ENCODE peak calls at places on chromosomes 16 and 17, in nine cellular contexts. J is HTR-8/SVneo; Y is mucosa of descending colon; D is left ventricle myocardium inferior; W is T-cell; F is germinal center; T is activated CD8-positive, alpha-beta memory T cell treated with anti-CD3 and anti-CD28 coated beads for 4 hours; A is effector CD4-positive, alpha-beta T cell; B is transverse colon. P is an unnamed sample.

GRCh38 chr17:50638851-50639767 is 4.4 kb downstream of the ABCC3 start:
- DNase-seq in J (peak), Y (peak), D (peak), W (no peak), F (no peak), T (no peak), A (no peak), B (peak), P (no peak)

GRCh38 chr16:85227924-85228462 is 115.7 kb upstream of the CIBAR2 start:
- DNase-seq in J (peak), Y (no peak), D (no peak), W (no peak), F (no peak), T (no peak), A (no peak), B (no peak), P (peak)

GRCh38 chr17:28555022-28555421 is 2.6 kb upstream of the UNC119 start:
- DNase-seq in J (no peak), Y (no peak), D (no peak), W (no peak), F (no peak), T (no peak), A (no peak), B (no peak), P (no peak)

GRCh38 chr16:76309639-76310335 is 32.6 kb downstream of the CNTNAP4 start:
- DNase-seq in J (no peak), Y (no peak), D (no peak), W (no peak), F (no peak), T (no peak), A (no peak), B (no peak), P (no peak)

GRCh38 chr17:56822725-56823124 is 11.0 kb downstream of the C17orf67 start:
- DNase-seq in J (no peak), Y (no peak), D (no peak), W (no peak), F (no peak), T (no peak), A (no peak), B (no peak), P (no peak)

GRCh38 chr16:56450275-56450889 is 750 bp downstream of the NUDT21 start:
- DNase-seq in J (no peak), Y (no peak), D (no peak), W (no peak), F (peak), T (no peak), A (no peak), B (no peak), P (no peak)

GRCh38 chr17:44363613-44364159 is at the start of gene FAM171A2:
- DNase-seq in J (peak), Y (peak), D (peak), W (peak), F (peak), T (no peak), A (peak), B (peak), P (peak)

GRCh38 chr17:82983510-82984248 is 95.7 kb upstream of the METRNL start:
- DNase-seq in J (no peak), Y (no peak), D (no peak), W (no peak), F (no peak), T (no peak), A (no peak), B (no peak), P (no peak)

P was measured in GM13976.